ENCODE peak calls at places on chromosome 16, in seven cellular contexts. P, L, T, D, O, C and S are unnamed samples.

GRCh38 chr16:88975511-88976061 is 1.4 kb downstream of the CBFA2T3 start:
- DNase-seq in C (no peak), D (no peak), T (no peak), P (no peak), L (no peak), O (no peak), S (no peak)

GRCh38 chr16:24504467-24505345 is 34.7 kb upstream of the RBBP6 start:
- DNase-seq in L (peak; percentile 72), O (peak; percentile 64), D (peak; percentile 67), P (peak; percentile 74), T (peak; percentile 71), C (peak; percentile 67), S (no peak)

GRCh38 chr16:27579086-27579980 is 29.4 kb downstream of the KATNIP start:
- DNase-seq in P (no peak), L (no peak), O (no peak), C (peak; percentile 89), T (no peak), D (no peak), S (no peak)

GRCh38 chr16:15592324-15592723 is 50.6 kb downstream of the MARF1 start:
- DNase-seq in D (no peak), L (no peak), C (no peak), P (no peak), T (no peak), O (no peak), S (no peak)

GRCh38 chr16:75420987-75421819 is 12.1 kb downstream of the CFDP1 start:
- DNase-seq in D (no peak), C (peak; percentile 73), O (peak; percentile 71), P (no peak), T (peak; percentile 49), L (peak; percentile 88), S (no peak)

GRCh38 chr16:89300976-89301360 is 83.5 kb downstream of the ZNF778 start:
- DNase-seq in O (no peak), C (no peak), T (no peak), P (no peak), D (no peak), L (no peak), S (no peak)

GRCh38 chr16:8807189-8807588 is 9.6 kb downstream of the PMM2 start:
- DNase-seq in P (no peak), O (no peak), C (no peak), L (no peak), T (no peak), D (no peak), S (no peak)

GRCh38 chr16:51287231-51287630 is 136.2 kb upstream of the SALL1 start:
- DNase-seq in D (no peak), O (no peak), T (no peak), C (no peak), L (no peak), P (no peak), S (no peak)

GRCh38 chr16:31187808-31188189 is 7.9 kb downstream of the FUS start:
- DNase-seq in T (no peak), L (no peak), D (no peak), C (no peak), O (no peak), P (no peak), S (no peak)

GRCh38 chr16:72860726-72861562 is 187.0 kb downstream of the ZFHX3 start:
- DNase-seq in C (no peak), L (no peak), T (no peak), O (no peak), P (no peak), D (no peak), S (no peak)

GRCh38 chr16:86039606-86040005 is 140.6 kb downstream of the IRF8 start:
- DNase-seq in P (no peak), D (no peak), L (no peak), O (no peak), T (no peak), C (no peak), S (no peak)

GRCh38 chr16:1439058-1439698 is 5.2 kb downstream of the CCDC154 start:
- DNase-seq in T (no peak), P (no peak), D (no peak), O (no peak), C (no peak), L (no peak), S (no peak)

GRCh38 chr16:16014329-16015224 is 65.2 kb downstream of the ABCC1 start:
- DNase-seq in C (peak; percentile 93), P (no peak), D (peak; percentile 50), O (no peak), L (no peak), T (no peak), S (no peak)

GRCh38 chr16:2858245-2859025 is 465 bp upstream of the PRSS22 start:
- DNase-seq in L (peak; percentile 63), P (peak; percentile 85), T (peak; percentile 7), D (no peak), O (peak; percentile 42), C (no peak), S (no peak)

GRCh38 chr16:3656491-3657468 is 2.3 kb downstream of the DNASE1 start:
- DNase-seq in T (no peak), D (no peak), C (no peak), L (no peak), P (no peak), O (no peak), S (no peak)

GRCh38 chr16:4179020-4179419 is 62.8 kb upstream of the ADCY9 start:
- DNase-seq in C (peak; percentile 10), D (no peak), L (no peak), T (no peak), P (peak; percentile 37), O (no peak), S (no peak)

GRCh38 chr16:75043175-75043937 is 44.5 kb downstream of the ZNRF1 start:
- DNase-seq in O (peak; percentile 44), D (peak; percentile 86), T (peak; percentile 83), L (no peak), C (no peak), P (no peak), S (no peak)

GRCh38 chr16:81830845-81831600 is 51.9 kb downstream of the PLCG2 start:
- DNase-seq in T (no peak), L (no peak), P (no peak), O (no peak), C (no peak), D (no peak), S (no peak)
- TF ChIP-seq POLR2AphosphoS5 in T (no peak), L (no peak), P (no peak), O (no peak), C (no peak), D (no peak), S (no peak)

GRCh38 chr16:57649846-57650245 is 18.3 kb upstream of the ADGRG3 start:
- DNase-seq in L (no peak), T (no peak), P (no peak), C (no peak), D (no peak), O (no peak), S (no peak)
- H3K9ac ChIP-seq in L (no peak overlapping the region), T (peak overlapping the region; percentile 28), P (no peak overlapping the region), C (no peak overlapping the region), D (no peak overlapping the region), O (no peak overlapping the region), S (no peak overlapping the region)

GRCh38 chr16:23365602-23366240 is 63.6 kb downstream of the SCNN1B start:
- DNase-seq in C (no peak), O (no peak), P (no peak), T (no peak), D (peak; percentile 85), L (no peak), S (no peak)
- TF ChIP-seq POLR2AphosphoS5 in C (no peak), O (no peak), P (no peak), T (no peak), D (no peak), L (no peak), S (no peak)

GRCh38 chr16:19857593-19857992 is 27.1 kb downstream of the GPRC5B start:
- DNase-seq in P (no peak), D (no peak), L (no peak), C (no peak), O (no peak), T (no peak), S (no peak)

GRCh38 chr16:19859166-19859565 is 25.5 kb downstream of the GPRC5B start:
- DNase-seq in P (no peak), L (no peak), T (no peak), O (no peak), C (no peak), D (no peak), S (no peak)

GRCh38 chr16:19859603-19860002 is 25.0 kb downstream of the GPRC5B start:
- DNase-seq in D (no peak), P (no peak), T (no peak), L (no peak), C (no peak), O (no peak), S (no peak)

GRCh38 chr16:19858654-19859018 is 26.0 kb downstream of the GPRC5B start:
- DNase-seq in O (no peak), L (no peak), T (no peak), P (no peak), D (no peak), C (no peak), S (no peak)

DNA sequence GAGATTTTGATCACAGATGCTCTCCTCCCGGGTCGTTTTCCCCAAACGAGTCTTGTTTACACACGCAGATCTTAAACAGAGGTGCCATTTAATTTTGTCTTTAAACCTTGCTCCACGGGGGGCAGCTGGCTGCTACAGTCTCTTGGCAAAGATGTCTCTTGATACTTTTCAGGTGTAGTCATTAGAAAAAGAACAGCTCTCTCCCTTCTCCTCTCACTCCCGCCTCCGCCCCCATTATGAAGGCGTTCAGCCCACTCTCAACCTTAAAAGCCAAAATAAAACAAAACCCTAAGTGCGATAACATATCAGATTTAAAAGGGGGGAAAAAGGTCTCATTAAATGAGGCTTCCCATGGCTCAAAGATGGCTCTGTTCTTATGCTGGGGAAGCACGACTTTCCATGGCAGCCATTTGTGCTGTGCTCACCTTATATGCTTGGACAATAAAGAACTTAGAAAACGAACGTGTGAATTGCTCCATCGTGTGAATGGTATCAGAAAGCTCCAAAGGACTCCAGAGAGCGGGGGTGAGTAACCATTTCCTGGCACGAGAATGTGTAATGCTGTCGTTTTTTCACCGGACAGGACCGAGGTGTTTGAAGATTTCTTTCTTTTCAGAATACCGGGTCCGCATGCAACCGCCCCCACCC is 26.5 kb downstream of the GPRC5B start:
- DNase-seq in D (peak; percentile 53), O (no peak), C (no peak), L (no peak), T (no peak), P (no peak), S (no peak)
- H3K9ac ChIP-seq in D (no peak overlapping the region), O (no peak overlapping the region), C (no peak overlapping the region), L (no peak overlapping the region), T (no peak overlapping the region), P (no peak overlapping the region), S (peak overlapping the region; percentile 15)

GRCh38 chr16:22424161-22424937 is 49.9 kb upstream of the CDR2 start:
- DNase-seq in L (peak; percentile 46), C (no peak), O (no peak), T (no peak), D (no peak), P (no peak), S (no peak)

GRCh38 chr16:22425847-22426246 is 51.4 kb upstream of the CDR2 start:
- DNase-seq in D (no peak), O (no peak), T (no peak), P (no peak), L (no peak), C (no peak), S (no peak)

GRCh38 chr16:22425036-22425801 is 50.8 kb upstream of the CDR2 start:
- DNase-seq in T (no peak), P (no peak), D (no peak), O (no peak), L (peak; percentile 41), C (no peak), S (no peak)

GRCh38 chr16:22420606-22421135 is 46.3 kb upstream of the CDR2 start:
- DNase-seq in D (no peak), O (no peak), T (no peak), L (no peak), P (no peak), C (no peak), S (no peak)

GRCh38 chr16:22423716-22424115 is 49.3 kb upstream of the CDR2 start:
- DNase-seq in C (no peak), T (no peak), O (no peak), L (peak; percentile 28), D (no peak), P (no peak), S (no peak)
- TF ChIP-seq POLR2AphosphoS5 in C (peak; percentile 26), T (no peak), O (no peak), L (peak; percentile 13), D (no peak), P (no peak), S (no peak)